ENCODE peak calls at places on chromosome 7, in four cellular contexts. O is GM12878, C is K562, S is H1. J is an unnamed sample.
A peak's percentile ranks its signal among the peaks of the same experiment; 100 is the strongest.

GRCh38 chr7:155324012-155324917 is 26.6 kb downstream of the INSIG1 start:
- DNase-seq in O (no peak), S (no peak), C (peak; percentile 91), J (no peak)

GRCh38 chr7:86947956-86948355 is 111.5 kb downstream of the ELAPOR2 start:
- DNase-seq in O (no peak), C (no peak), S (no peak), J (no peak)

GRCh38 chr7:100799037-100799896 is 28.1 kb downstream of the EPHB4 start:
- DNase-seq in S (peak; percentile 83), O (peak; percentile 5), C (peak; percentile 91), J (no peak)

GRCh38 chr7:75617634-75618234 is 121.0 kb downstream of the HIP1 start:
- DNase-seq in O (peak; percentile 40), S (no peak), C (no peak), J (no peak)

GRCh38 chr7:25857376-25858067 is 294.5 kb upstream of the NFE2L3 start:
- DNase-seq in C (peak; percentile 67), O (no peak), S (no peak), J (no peak)

GRCh38 chr7:2814186-2814530 is 29.9 kb downstream of the GNA12 start:
- DNase-seq in C (no peak), O (no peak), S (no peak), J (no peak)

GRCh38 chr7:2715341-2716231 is 27.6 kb downstream of the AMZ1 start:
- DNase-seq in S (no peak), C (peak; percentile 55), O (no peak), J (no peak)

GRCh38 chr7:90678986-90679385 is 82.9 kb downstream of the CDK14 start:
- DNase-seq in O (no peak), C (no peak), S (no peak), J (no peak)

GRCh38 chr7:130222-130572 is 62.2 kb upstream of the FAM20C start:
- DNase-seq in O (no peak), S (no peak), C (no peak), J (no peak)

GRCh38 chr7:132899-133298 is 59.5 kb upstream of the FAM20C start:
- DNase-seq in C (no peak), S (no peak), O (no peak), J (no peak)

GRCh38 chr7:132095-132482 is 60.3 kb upstream of the FAM20C start:
- DNase-seq in O (no peak), C (no peak), S (no peak), J (no peak)

GRCh38 chr7:129363-130221 is 62.8 kb upstream of the FAM20C start:
- DNase-seq in O (no peak), C (no peak), S (no peak), J (no peak)

DNA sequence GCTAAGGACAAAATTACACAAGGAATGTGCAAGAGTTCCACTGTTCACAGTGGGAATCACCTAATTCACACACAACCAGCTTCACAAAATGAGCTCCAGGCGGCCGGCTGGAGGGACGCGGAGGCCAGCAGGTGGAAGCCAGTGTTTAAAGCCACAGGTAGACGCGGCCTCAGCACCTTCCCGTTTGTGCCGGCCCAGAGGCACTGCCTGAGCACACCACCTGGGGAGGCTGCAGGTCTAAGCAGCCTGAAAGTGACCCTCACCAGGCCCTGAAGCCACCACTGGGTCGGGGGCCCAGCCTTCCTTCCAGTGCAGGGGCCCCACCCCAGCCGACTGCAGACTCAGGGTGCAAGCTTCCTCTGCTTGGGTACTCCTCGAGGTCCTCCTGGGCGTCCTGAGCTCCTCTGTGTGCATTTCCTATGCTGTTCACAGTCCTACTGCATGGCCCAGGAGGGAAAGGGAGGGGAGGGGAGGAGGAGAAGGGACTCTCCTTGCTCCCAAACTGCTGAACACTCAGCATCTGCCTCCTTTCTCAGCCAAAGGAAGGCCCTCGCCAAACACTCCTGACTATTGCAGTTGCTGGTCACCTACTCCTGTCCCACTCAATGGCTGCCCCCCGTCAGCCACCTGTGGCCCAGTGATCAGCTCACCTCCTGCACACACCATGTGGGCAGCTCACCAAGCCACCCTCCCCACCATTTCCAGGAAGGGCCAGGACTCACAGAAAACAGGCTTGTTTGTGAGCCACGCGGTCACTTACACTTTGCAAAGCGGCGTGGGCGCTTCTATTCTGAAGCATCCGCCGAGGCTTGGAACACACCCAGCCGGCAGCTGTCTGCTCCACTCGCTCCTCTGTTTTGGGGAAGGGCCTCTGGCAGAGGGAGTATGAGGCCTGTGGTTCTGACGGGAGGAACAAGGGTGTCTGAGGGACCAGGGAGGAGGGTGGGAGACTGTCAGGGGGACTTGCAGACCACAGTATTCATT is 61.0 kb upstream of the FAM20C start:
- DNase-seq in C (no peak), S (no peak), O (no peak), J (no peak)
- TF ChIP-seq EGR1 in C (no peak), S (no peak), O (no peak), J (no peak)

GRCh38 chr7:1154172-1154739 is 5.7 kb downstream of the ZFAND2A start:
- DNase-seq in C (no peak), O (no peak), S (no peak), J (no peak)

GRCh38 chr7:1159933-1160664 is at the start of gene ZFAND2A:
- DNase-seq in S (peak; percentile 99), O (peak; percentile 79), C (peak; percentile 99), J (peak; percentile 89)

GRCh38 chr7:1160665-1161010 is 642 bp upstream of the ZFAND2A start:
- DNase-seq in S (no peak), O (no peak), C (peak; percentile 38), J (no peak)

GRCh38 chr7:1158203-1159126 is 1.5 kb downstream of the ZFAND2A start:
- DNase-seq in S (no peak), C (no peak), O (no peak), J (no peak)

GRCh38 chr7:1156782-1157535 is 3.0 kb downstream of the ZFAND2A start:
- DNase-seq in S (no peak), O (no peak), C (no peak), J (no peak)
- TF ChIP-seq MAX in S (no peak), O (no peak), C (no peak), J (no peak)

DNA sequence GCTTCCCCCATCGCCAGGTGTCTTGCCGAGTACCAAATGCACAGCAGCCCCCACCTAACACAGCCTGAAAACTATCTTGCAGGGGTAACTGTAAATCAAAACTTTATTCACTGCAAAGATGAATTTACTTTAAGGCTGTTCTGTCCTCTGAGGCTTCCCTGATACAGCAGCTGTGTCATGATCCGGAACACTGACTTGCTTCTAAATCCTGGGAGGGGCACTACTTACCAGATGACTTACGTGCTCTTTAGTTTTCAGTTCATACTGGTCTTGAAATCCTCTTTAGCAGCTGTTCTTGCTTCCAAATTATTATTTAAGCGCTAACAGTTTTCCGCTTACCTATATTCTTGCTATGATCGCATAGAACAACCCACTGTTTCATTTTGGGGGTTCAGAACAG is 4.9 kb downstream of the DYNC1I1 start:
- DNase-seq in S (no peak), C (no peak), O (no peak), J (no peak)
- TF ChIP-seq EGR1 in S (no peak), C (no peak), O (no peak), J (no peak)

GRCh38 chr7:37657798-37658197 is 25.8 kb upstream of the GPR141 start:
- DNase-seq in O (no peak), C (no peak), S (no peak), J (no peak)
- TF ChIP-seq MAX in O (no peak), C (no peak), S (no peak), J (no peak)

GRCh38 chr7:28979791-28980190 is 21.7 kb upstream of the TRIL start:
- DNase-seq in S (no peak), C (no peak), O (no peak), J (no peak)
- TF ChIP-seq EGR1 in S (no peak), C (no peak), O (no peak), J (no peak)

GRCh38 chr7:73557397-73558257 is at the start of gene BCL7B:
- DNase-seq in C (peak; percentile 90), O (no peak), S (peak; percentile 87), J (peak; percentile 32)

GRCh38 chr7:73555411-73555982 is 2.0 kb downstream of the BCL7B start:
- DNase-seq in C (no peak), S (no peak), O (no peak), J (no peak)

GRCh38 chr7:73557108-73557396 is 438 bp downstream of the BCL7B start:
- DNase-seq in S (peak; percentile 95), C (peak; percentile 97), O (peak; percentile 47), J (peak; percentile 75)

GRCh38 chr7:73556208-73557107 is 1.0 kb downstream of the BCL7B start:
- DNase-seq in S (no peak), O (no peak), C (no peak), J (no peak)

GRCh38 chr7:73560035-73560835 is 2.7 kb upstream of the BCL7B start:
- DNase-seq in O (no peak), C (peak; percentile 64), S (no peak), J (no peak)
- TF ChIP-seq MAX in O (no peak), C (peak; percentile 57), S (no peak), J (no peak)

J was measured in HCT116.